ENCODE peak calls at places on chromosomes 2 and 18, in eight cellular contexts. D, Y, S, T, M, U, E and N are unnamed samples.

GRCh38 chr2:72141881-72142742 is 5.5 kb downstream of the CYP26B1 start:
- DNase-seq in Y (no peak), U (no peak), M (no peak), E (no peak), D (peak; percentile 7), S (no peak), T (no peak), N (no peak)

GRCh38 chr2:151230627-151231026 is 31.0 kb downstream of the RBM43 start:
- DNase-seq in D (no peak), M (no peak), U (no peak), Y (no peak), T (no peak), S (no peak), E (no peak), N (no peak)

GRCh38 chr2:241656190-241656741 is 18.8 kb downstream of the ATG4B start:
- DNase-seq in D (no peak), T (no peak), E (no peak), U (no peak), Y (no peak), M (no peak), S (no peak), N (no peak)

GRCh38 chr2:132521321-132521720 is 104.7 kb downstream of the GPR39 start:
- DNase-seq in M (no peak), T (no peak), D (no peak), E (no peak), Y (peak; percentile 28), U (no peak), S (no peak), N (no peak)

GRCh38 chr2:210318891-210319290 is 3.9 kb upstream of the MYL1 start:
- DNase-seq in E (no peak), S (no peak), Y (no peak), D (no peak), U (no peak), M (no peak), T (no peak), N (no peak)

GRCh38 chr18:36307513-36307912 is 10.0 kb downstream of the FHOD3 start:
- DNase-seq in T (no peak), E (no peak), D (no peak), M (no peak), S (no peak), U (no peak), Y (peak; percentile 84), N (no peak)

GRCh38 chr2:25041307-25041927 is 459 bp upstream of the EFR3B start:
- DNase-seq in E (peak; percentile 70), M (peak; percentile 71), Y (peak; percentile 32), S (peak; percentile 17), D (peak; percentile 36), U (peak; percentile 52), T (peak; percentile 24), N (peak; percentile 40)

GRCh38 chr2:18719978-18720775 is 130.8 kb upstream of the NT5C1B start:
- DNase-seq in E (no peak), U (no peak), D (no peak), S (no peak), Y (peak; percentile 58), T (no peak), M (no peak), N (no peak)

GRCh38 chr2:119864318-119864717 is 104.6 kb downstream of the PTPN4 start:
- DNase-seq in Y (no peak), M (no peak), D (no peak), S (no peak), U (no peak), T (no peak), E (no peak), N (no peak)

GRCh38 chr2:99926986-99927385 is 215.4 kb downstream of the AFF3 start:
- DNase-seq in T (no peak), U (no peak), S (no peak), D (no peak), M (no peak), E (no peak), Y (peak; percentile 87), N (no peak)

GRCh38 chr2:114254875-114255274 is 187.6 kb upstream of the DPP10 start:
- DNase-seq in M (no peak), S (no peak), D (no peak), U (no peak), Y (no peak), E (no peak), T (no peak), N (no peak)

GRCh38 chr2:129735576-129735975 is 243.9 kb upstream of the RAB6C start:
- DNase-seq in S (no peak), D (no peak), E (no peak), U (no peak), T (no peak), Y (no peak), M (no peak), N (no peak)

GRCh38 chr2:15559379-15559778 is 1.8 kb downstream of the NBAS start:
- DNase-seq in S (no peak), U (no peak), M (no peak), T (no peak), E (no peak), D (no peak), Y (no peak), N (peak; percentile 67)

GRCh38 chr2:218002792-218003191 is at the start of gene TNS1:
- DNase-seq in T (no peak), E (no peak), S (no peak), D (no peak), U (no peak), M (no peak), Y (peak; percentile 65), N (no peak)

GRCh38 chr2:45643543-45644542 is 7.6 kb upstream of the PRKCE start:
- DNase-seq in D (peak; percentile 39), E (peak; percentile 71), S (peak; percentile 18), U (peak; percentile 89), T (peak; percentile 32), Y (peak; percentile 31), M (peak; percentile 27), N (peak; percentile 78)

DNA sequence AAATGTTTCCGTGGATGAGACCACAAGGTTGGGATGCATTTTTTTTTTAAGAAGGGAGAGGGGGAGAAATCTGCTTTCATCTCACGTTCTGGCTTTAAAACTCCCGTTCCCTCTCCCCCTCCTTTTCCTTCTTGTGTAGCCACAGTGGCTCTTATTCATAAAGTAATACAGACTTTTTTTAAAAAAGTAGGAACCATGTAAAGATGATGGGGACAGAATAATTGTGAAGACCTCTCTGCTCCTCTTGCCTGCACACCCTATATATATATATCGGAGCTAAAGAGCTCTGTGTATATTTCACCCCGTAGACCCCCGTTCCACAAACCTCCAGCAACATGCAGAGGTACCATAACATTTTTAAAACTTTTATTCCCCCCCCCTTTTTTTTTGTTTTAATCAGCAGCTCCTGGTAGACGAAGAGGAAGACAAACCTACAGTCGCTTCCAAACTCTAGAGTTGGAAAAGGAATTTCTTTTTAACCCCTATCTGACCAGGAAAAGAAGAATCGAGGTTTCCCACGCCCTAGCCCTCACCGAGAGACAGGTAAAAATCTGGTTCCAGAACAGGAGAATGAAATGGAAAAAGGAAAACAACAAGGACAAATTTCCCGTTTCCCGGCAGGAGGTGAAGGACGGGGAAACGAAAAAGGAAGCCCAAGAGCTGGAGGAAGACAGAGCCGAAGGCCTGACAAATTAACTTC is 1.6 kb downstream of the HOXD8 start:
- DNase-seq in E (no peak), T (no peak), S (no peak), U (no peak), D (no peak), Y (no peak), M (no peak), N (no peak)
- TF ChIP-seq POLR2A in E (no peak), T (no peak), S (no peak), U (no peak), D (no peak), Y (no peak), M (no peak), N (no peak)

GRCh38 chr2:61537590-61538178 is 472 bp downstream of the XPO1 start:
- DNase-seq in T (no peak), U (no peak), M (no peak), S (no peak), D (no peak), Y (no peak), E (no peak), N (no peak)

GRCh38 chr2:61536086-61536722 is 2.0 kb downstream of the XPO1 start:
- DNase-seq in T (peak; percentile 12), E (no peak), M (peak; percentile 20), Y (peak; percentile 16), D (no peak), U (peak; percentile 5), S (no peak), N (peak; percentile 93)

GRCh38 chr2:61538179-61538919 is at the start of gene XPO1:
- DNase-seq in Y (peak; percentile 99), U (peak; percentile 95), E (peak; percentile 99), T (peak; percentile 100), S (peak; percentile 99), M (peak; percentile 99), D (peak; percentile 99), N (peak; percentile 100)

GRCh38 chr2:61536723-61537581 is 1.2 kb downstream of the XPO1 start:
- DNase-seq in Y (peak; percentile 88), M (peak; percentile 91), E (peak; percentile 90), S (peak; percentile 90), T (peak; percentile 84), D (peak; percentile 81), U (peak; percentile 74), N (peak; percentile 67)

GRCh38 chr2:61538920-61539559 is 884 bp upstream of the XPO1 start:
- DNase-seq in U (no peak), Y (peak; percentile 10), E (peak; percentile 19), M (peak; percentile 54), D (peak; percentile 29), S (peak; percentile 8), T (peak; percentile 29), N (no peak)
- TF ChIP-seq POLR2A in U (no peak), Y (no peak), E (no peak), M (no peak), D (no peak), S (no peak), T (no peak), N (no peak)

DNA sequence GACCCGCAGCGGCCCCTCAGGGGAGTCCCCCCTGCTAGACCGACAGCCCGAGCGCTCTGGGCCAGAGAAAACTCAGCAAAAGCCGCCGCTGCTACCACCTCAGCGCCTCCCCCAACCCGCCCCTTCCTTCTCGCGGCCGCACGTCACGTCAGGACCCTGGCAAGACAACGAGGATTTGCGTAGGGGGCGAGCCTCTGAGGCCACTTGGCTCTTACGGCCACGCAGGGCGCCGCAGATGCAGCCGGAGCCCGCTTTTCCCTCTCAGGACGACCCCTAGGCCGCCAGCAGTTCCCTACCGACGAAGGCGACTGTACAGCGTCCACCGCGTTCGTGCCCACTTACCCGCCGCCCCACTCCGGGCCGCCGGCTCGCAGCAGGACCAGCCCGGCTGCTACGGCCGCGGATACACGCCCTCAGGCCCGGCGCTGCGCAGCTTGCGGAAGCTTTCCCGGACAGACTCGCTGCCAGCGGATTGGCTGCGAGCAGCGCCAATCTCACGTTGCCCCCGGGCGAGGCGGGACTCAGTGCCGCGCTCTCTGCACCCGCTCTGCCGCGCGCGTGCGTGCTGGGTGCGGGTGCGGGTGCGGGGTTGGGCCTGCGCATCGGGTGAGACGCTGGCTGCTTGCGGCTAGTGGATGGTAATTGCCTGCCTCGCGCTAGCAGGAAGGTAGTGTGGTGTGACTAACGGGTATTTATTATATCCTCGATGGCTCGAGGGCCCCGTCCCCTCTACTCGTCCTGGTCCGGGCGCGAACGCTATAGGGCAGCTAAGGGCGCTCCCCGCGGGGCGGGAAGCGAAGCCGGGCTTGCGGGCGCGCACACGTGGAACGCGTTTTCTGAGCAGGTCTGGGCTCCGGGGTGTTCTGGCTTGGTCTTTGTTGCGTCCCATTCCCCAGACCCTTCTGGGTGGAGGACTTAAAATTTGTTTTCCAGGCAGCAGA is at the start of the genes ORMDL1 and PMS1:
- DNase-seq in U (peak; percentile 82), T (peak; percentile 95), E (peak; percentile 97), D (peak; percentile 83), S (peak; percentile 92), M (peak; percentile 93), Y (peak; percentile 95), N (peak; percentile 98)
- TF ChIP-seq POLR2A in U (peak; percentile 70), T (peak; percentile 80), E (peak; percentile 96), D (peak; percentile 64), S (peak; percentile 94), M (peak; percentile 98), Y (peak; percentile 90), N (peak; percentile 94)

GRCh38 chr18:79679552-79680099 is at the start of gene CTDP1:
- DNase-seq in S (peak; percentile 77), U (peak; percentile 57), T (peak; percentile 87), D (peak; percentile 88), E (peak; percentile 91), Y (peak; percentile 91), M (peak; percentile 80), N (peak; percentile 100)
- TF ChIP-seq POLR2A in S (no peak), U (no peak), T (peak; percentile 46), D (no peak), E (peak; percentile 78), Y (no peak), M (no peak), N (peak; percentile 36)